ENCODE peak calls at places on chromosome 2, in ten cellular contexts. One of them, this sample, is unnamed.

GRCh38 chr2:83705146-83705545 is 753.9 kb downstream of the SUCLG1 start:
- DNase-seq in AG10803: no peak
- DNase-seq in A549: no peak
- DNase-seq in astrocyte of the spinal cord: no peak
- DNase-seq in GM06990: no peak
- DNase-seq in kidney: no peak
- DNase-seq in fibroblast of pulmonary artery: no peak
- DNase-seq in stomach: no peak
- DNase-seq in AG09309: no peak
- DNase-seq in mucosa of descending colon: no peak
- DNase-seq in this sample: no peak

GRCh38 chr2:144670080-144670479 is 150.2 kb upstream of the ZEB2 start:
- DNase-seq in AG10803: no peak
- DNase-seq in A549: no peak
- DNase-seq in astrocyte of the spinal cord: no peak
- DNase-seq in GM06990: no peak
- DNase-seq in kidney: no peak
- DNase-seq in fibroblast of pulmonary artery: no peak
- DNase-seq in stomach: no peak
- DNase-seq in AG09309: no peak
- DNase-seq in mucosa of descending colon: no peak
- DNase-seq in this sample: no peak

GRCh38 chr2:68594674-68595492 is 48.5 kb upstream of the PROKR1 start:
- DNase-seq in AG10803: peak
- DNase-seq in A549: peak
- DNase-seq in astrocyte of the spinal cord: peak
- DNase-seq in GM06990: peak
- DNase-seq in kidney: no peak
- DNase-seq in fibroblast of pulmonary artery: peak
- DNase-seq in stomach: peak
- DNase-seq in AG09309: peak
- DNase-seq in mucosa of descending colon: no peak
- DNase-seq in this sample: peak

GRCh38 chr2:221322741-221323140 is 249.4 kb downstream of the EPHA4 start:
- DNase-seq in AG10803: no peak
- DNase-seq in A549: no peak
- DNase-seq in astrocyte of the spinal cord: no peak
- DNase-seq in GM06990: no peak
- DNase-seq in kidney: no peak
- DNase-seq in fibroblast of pulmonary artery: no peak
- DNase-seq in stomach: no peak
- DNase-seq in AG09309: no peak
- DNase-seq in mucosa of descending colon: no peak
- DNase-seq in this sample: no peak

GRCh38 chr2:144516981-144517824 is 2.7 kb downstream of the ZEB2 start:
- DNase-seq in AG10803: peak
- DNase-seq in A549: peak
- DNase-seq in astrocyte of the spinal cord: peak
- DNase-seq in GM06990: peak
- DNase-seq in kidney: peak
- DNase-seq in fibroblast of pulmonary artery: peak
- DNase-seq in stomach: no peak
- DNase-seq in AG09309: peak
- DNase-seq in mucosa of descending colon: peak
- DNase-seq in this sample: peak

GRCh38 chr2:164903944-164904343 is 51.4 kb downstream of the SLC38A11 start:
- DNase-seq in AG10803: no peak
- DNase-seq in A549: no peak
- DNase-seq in astrocyte of the spinal cord: peak
- DNase-seq in GM06990: no peak
- DNase-seq in kidney: no peak
- DNase-seq in fibroblast of pulmonary artery: no peak
- DNase-seq in stomach: peak
- DNase-seq in AG09309: no peak
- DNase-seq in mucosa of descending colon: no peak
- DNase-seq in this sample: no peak

GRCh38 chr2:224222320-224222719 is 179.6 kb downstream of the FAM124B start:
- DNase-seq in AG10803: peak
- DNase-seq in A549: peak
- DNase-seq in astrocyte of the spinal cord: peak
- DNase-seq in GM06990: no peak
- DNase-seq in kidney: no peak
- DNase-seq in fibroblast of pulmonary artery: peak
- DNase-seq in stomach: no peak
- DNase-seq in AG09309: no peak
- DNase-seq in mucosa of descending colon: no peak
- DNase-seq in this sample: peak

GRCh38 chr2:181130686-181131085 is 150.3 kb downstream of the UBE2E3 start:
- DNase-seq in AG10803: peak
- DNase-seq in A549: no peak
- DNase-seq in astrocyte of the spinal cord: no peak
- DNase-seq in GM06990: no peak
- DNase-seq in kidney: no peak
- DNase-seq in fibroblast of pulmonary artery: peak
- DNase-seq in stomach: no peak
- DNase-seq in AG09309: no peak
- DNase-seq in mucosa of descending colon: no peak
- DNase-seq in this sample: peak

GRCh38 chr2:237593596-237594310 is 3.2 kb upstream of the RAB17 start:
- DNase-seq in AG10803: no peak
- DNase-seq in A549: no peak
- DNase-seq in astrocyte of the spinal cord: no peak
- DNase-seq in GM06990: no peak
- DNase-seq in kidney: no peak
- DNase-seq in fibroblast of pulmonary artery: no peak
- DNase-seq in stomach: no peak
- DNase-seq in AG09309: no peak
- DNase-seq in mucosa of descending colon: no peak
- DNase-seq in this sample: no peak

GRCh38 chr2:237592425-237592980 is 2.0 kb upstream of the RAB17 start:
- DNase-seq in AG10803: no peak
- DNase-seq in A549: no peak
- DNase-seq in astrocyte of the spinal cord: no peak
- DNase-seq in GM06990: no peak
- DNase-seq in kidney: no peak
- DNase-seq in fibroblast of pulmonary artery: no peak
- DNase-seq in stomach: no peak
- DNase-seq in AG09309: no peak
- DNase-seq in mucosa of descending colon: no peak
- DNase-seq in this sample: no peak

GRCh38 chr2:237591379-237591881 is 896 bp upstream of the RAB17 start:
- DNase-seq in AG10803: no peak
- DNase-seq in A549: no peak
- DNase-seq in astrocyte of the spinal cord: no peak
- DNase-seq in GM06990: no peak
- DNase-seq in kidney: peak
- DNase-seq in fibroblast of pulmonary artery: peak
- DNase-seq in stomach: no peak
- DNase-seq in AG09309: no peak
- DNase-seq in mucosa of descending colon: no peak
- DNase-seq in this sample: no peak

GRCh38 chr2:237594514-237594871 is 4.0 kb upstream of the RAB17 start:
- DNase-seq in AG10803: no peak
- DNase-seq in A549: no peak
- DNase-seq in astrocyte of the spinal cord: no peak
- DNase-seq in GM06990: no peak
- DNase-seq in kidney: no peak
- DNase-seq in fibroblast of pulmonary artery: no peak
- DNase-seq in stomach: no peak
- DNase-seq in AG09309: no peak
- DNase-seq in mucosa of descending colon: no peak
- DNase-seq in this sample: peak

DNA sequence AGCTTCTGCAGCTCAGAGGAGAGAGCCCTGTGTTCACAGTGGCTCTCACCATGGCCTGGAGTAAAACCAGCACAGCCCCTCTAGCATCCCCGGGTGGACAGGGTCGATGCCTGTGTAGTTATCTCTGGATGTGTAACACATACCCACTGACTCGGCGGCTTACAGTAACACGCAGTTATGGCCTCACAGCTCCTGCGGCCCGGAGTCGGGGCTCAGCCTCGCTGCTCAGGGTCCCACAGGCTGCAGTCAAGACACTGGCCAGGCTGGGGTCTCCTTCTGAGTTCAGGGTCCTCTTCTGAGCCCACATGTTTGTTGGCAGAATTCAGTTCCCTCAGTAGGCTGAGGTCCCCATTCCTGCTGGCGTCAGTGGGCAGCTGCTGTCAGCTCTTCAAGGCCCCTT is 2.5 kb upstream of the RAB17 start:
- DNase-seq in AG10803: no peak
- DNase-seq in A549: no peak
- DNase-seq in astrocyte of the spinal cord: no peak
- DNase-seq in GM06990: no peak
- DNase-seq in kidney: no peak
- DNase-seq in fibroblast of pulmonary artery: no peak
- DNase-seq in stomach: no peak
- DNase-seq in AG09309: no peak
- DNase-seq in mucosa of descending colon: no peak
- DNase-seq in this sample: no peak
- H3K4me3 ChIP-seq in AG10803: no peak
- H3K4me3 ChIP-seq in A549: no peak
- H3K4me3 ChIP-seq in astrocyte of the spinal cord: no peak
- H3K4me3 ChIP-seq in GM06990: no peak
- H3K4me3 ChIP-seq in kidney: no peak
- H3K4me3 ChIP-seq in fibroblast of pulmonary artery: no peak
- H3K4me3 ChIP-seq in stomach: no peak
- H3K4me3 ChIP-seq in AG09309: no peak
- H3K4me3 ChIP-seq in mucosa of descending colon: no peak
- H3K4me3 ChIP-seq in this sample: no peak

GRCh38 chr2:102256281-102256680 is 55.1 kb upstream of the IL1RL1 start:
- DNase-seq in AG10803: no peak
- DNase-seq in A549: no peak
- DNase-seq in astrocyte of the spinal cord: peak
- DNase-seq in GM06990: no peak
- DNase-seq in kidney: no peak
- DNase-seq in fibroblast of pulmonary artery: no peak
- DNase-seq in stomach: no peak
- DNase-seq in AG09309: no peak
- DNase-seq in mucosa of descending colon: no peak
- DNase-seq in this sample: peak

GRCh38 chr2:102251849-102252203 is 59.5 kb upstream of the IL1RL1 start:
- DNase-seq in AG10803: no peak
- DNase-seq in A549: no peak
- DNase-seq in astrocyte of the spinal cord: no peak
- DNase-seq in GM06990: no peak
- DNase-seq in kidney: no peak
- DNase-seq in fibroblast of pulmonary artery: no peak
- DNase-seq in stomach: no peak
- DNase-seq in AG09309: no peak
- DNase-seq in mucosa of descending colon: no peak
- DNase-seq in this sample: no peak

GRCh38 chr2:102253140-102253752 is 58.1 kb upstream of the IL1RL1 start:
- DNase-seq in AG10803: no peak
- DNase-seq in A549: no peak
- DNase-seq in astrocyte of the spinal cord: no peak
- DNase-seq in GM06990: no peak
- DNase-seq in kidney: no peak
- DNase-seq in fibroblast of pulmonary artery: no peak
- DNase-seq in stomach: no peak
- DNase-seq in AG09309: no peak
- DNase-seq in mucosa of descending colon: no peak
- DNase-seq in this sample: no peak

GRCh38 chr2:102251042-102251848 is 60.1 kb upstream of the IL1RL1 start:
- DNase-seq in AG10803: no peak
- DNase-seq in A549: peak
- DNase-seq in astrocyte of the spinal cord: peak
- DNase-seq in GM06990: peak
- DNase-seq in kidney: peak
- DNase-seq in fibroblast of pulmonary artery: peak
- DNase-seq in stomach: peak
- DNase-seq in AG09309: no peak
- DNase-seq in mucosa of descending colon: peak
- DNase-seq in this sample: no peak

DNA sequence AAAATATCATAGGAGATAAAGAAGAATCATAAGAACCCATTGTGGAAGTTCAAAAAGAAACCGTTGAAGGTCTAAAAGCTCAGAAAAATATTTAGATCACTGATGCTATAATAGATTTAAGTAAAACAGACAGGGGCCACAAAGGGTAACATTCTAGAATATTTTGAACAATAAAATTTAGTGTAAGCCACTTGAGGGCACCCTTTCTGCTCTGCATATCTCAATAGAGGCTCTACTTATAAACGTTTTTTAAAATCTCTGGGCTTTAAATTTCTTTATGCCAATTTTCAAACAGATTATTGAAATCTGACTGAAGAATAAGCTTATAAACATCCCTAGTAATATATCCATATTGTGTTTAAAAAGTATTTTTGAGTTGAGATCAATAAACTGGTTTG is 57.6 kb upstream of the IL1RL1 start:
- DNase-seq in AG10803: peak
- DNase-seq in A549: no peak
- DNase-seq in astrocyte of the spinal cord: peak
- DNase-seq in GM06990: no peak
- DNase-seq in kidney: no peak
- DNase-seq in fibroblast of pulmonary artery: peak
- DNase-seq in stomach: no peak
- DNase-seq in AG09309: no peak
- DNase-seq in mucosa of descending colon: no peak
- DNase-seq in this sample: no peak
- TF ChIP-seq CTCF in AG10803: peak
- TF ChIP-seq CTCF in A549: peak
- TF ChIP-seq CTCF in astrocyte of the spinal cord: peak
- TF ChIP-seq CTCF in GM06990: peak
- TF ChIP-seq CTCF in kidney: peak
- TF ChIP-seq CTCF in fibroblast of pulmonary artery: peak
- TF ChIP-seq CTCF in stomach: no peak
- TF ChIP-seq CTCF in AG09309: peak
- TF ChIP-seq CTCF in mucosa of descending colon: no peak
- TF ChIP-seq CTCF in this sample: no peak

GRCh38 chr2:235709124-235709813 is 215.4 kb downstream of the AGAP1 start:
- DNase-seq in AG10803: peak
- DNase-seq in A549: peak
- DNase-seq in astrocyte of the spinal cord: no peak
- DNase-seq in GM06990: no peak
- DNase-seq in kidney: no peak
- DNase-seq in fibroblast of pulmonary artery: no peak
- DNase-seq in stomach: peak
- DNase-seq in AG09309: no peak
- DNase-seq in mucosa of descending colon: peak
- DNase-seq in this sample: no peak
- H3K4me3 ChIP-seq in AG10803: no peak
- H3K4me3 ChIP-seq in A549: no peak
- H3K4me3 ChIP-seq in astrocyte of the spinal cord: no peak
- H3K4me3 ChIP-seq in GM06990: no peak
- H3K4me3 ChIP-seq in kidney: no peak
- H3K4me3 ChIP-seq in fibroblast of pulmonary artery: no peak
- H3K4me3 ChIP-seq in stomach: no peak
- H3K4me3 ChIP-seq in AG09309: no peak
- H3K4me3 ChIP-seq in mucosa of descending colon: no peak
- H3K4me3 ChIP-seq in this sample: no peak

DNA sequence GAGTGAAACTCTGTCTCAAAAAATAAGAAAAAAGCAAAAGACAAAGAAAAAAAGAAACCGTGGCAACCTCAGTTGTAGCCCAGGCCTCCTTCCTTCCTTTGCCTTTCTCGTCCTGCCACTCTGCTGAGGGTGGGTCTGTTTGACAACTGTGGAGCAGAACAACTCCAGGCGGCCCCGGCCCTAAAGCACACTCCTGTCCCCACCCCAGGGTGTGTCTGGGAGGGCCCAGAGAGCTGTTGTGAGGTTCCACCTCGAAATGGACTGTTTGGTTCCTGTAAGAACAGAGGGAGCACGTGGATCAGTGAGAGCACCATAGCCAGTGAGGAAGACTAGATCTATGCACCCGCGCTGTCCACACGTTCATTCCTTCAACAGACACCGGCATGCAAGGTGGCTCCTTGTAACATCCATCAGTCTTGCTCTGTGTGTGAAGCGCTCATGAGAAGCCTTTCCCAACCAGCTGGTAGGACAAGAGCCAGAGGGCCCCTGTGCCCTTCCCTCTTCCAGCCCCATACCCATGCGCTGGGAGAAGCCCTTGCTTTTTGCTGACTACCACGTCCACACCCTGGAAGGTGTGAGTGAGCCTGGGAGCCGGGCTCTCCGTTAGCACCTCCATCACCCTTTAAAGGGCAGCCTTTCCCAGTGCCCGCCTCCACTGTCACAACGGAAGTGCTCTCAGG is 61.6 kb downstream of the SOWAHC start:
- DNase-seq in AG10803: no peak
- DNase-seq in A549: no peak
- DNase-seq in astrocyte of the spinal cord: no peak
- DNase-seq in GM06990: no peak
- DNase-seq in kidney: no peak
- DNase-seq in fibroblast of pulmonary artery: no peak
- DNase-seq in stomach: peak
- DNase-seq in AG09309: no peak
- DNase-seq in mucosa of descending colon: peak
- DNase-seq in this sample: no peak
- TF ChIP-seq CTCF in AG10803: no peak
- TF ChIP-seq CTCF in A549: no peak
- TF ChIP-seq CTCF in astrocyte of the spinal cord: no peak
- TF ChIP-seq CTCF in GM06990: no peak
- TF ChIP-seq CTCF in kidney: no peak
- TF ChIP-seq CTCF in fibroblast of pulmonary artery: no peak
- TF ChIP-seq CTCF in stomach: no peak
- TF ChIP-seq CTCF in AG09309: no peak
- TF ChIP-seq CTCF in mucosa of descending colon: no peak
- TF ChIP-seq CTCF in this sample: no peak

This sample was measured in fibroblast of villous mesenchyme.